ENCODE peak calls at places on chromosomes 5 and 9, in eight cellular contexts. W, L, D, G, F, V, H and J are unnamed samples.
A peak's percentile ranks its signal among the peaks of the same experiment; 100 is the strongest.

GRCh38 chr9:96148634-96149138 is 153.3 kb downstream of the HSD17B3 start:
- DNase-seq in W (no peak), L (no peak), V (no peak), H (no peak), G (peak; percentile 56), F (no peak), D (no peak), J (peak; percentile 69)

GRCh38 chr9:693460-694390 is 147.8 kb upstream of the DMRT1 start:
- DNase-seq in V (no peak), G (peak; percentile 93), F (no peak), W (peak; percentile 32), H (no peak), D (peak; percentile 37), L (no peak), J (peak; percentile 61)

GRCh38 chr5:149273237-149273636 is 1.6 kb downstream of the AFAP1L1 start:
- DNase-seq in G (no peak), V (no peak), F (no peak), D (peak; percentile 24), H (no peak), L (no peak), W (no peak), J (no peak)

GRCh38 chr5:87850843-87851242 is 417.8 kb downstream of the TMEM161B start:
- DNase-seq in F (no peak), G (no peak), D (no peak), L (no peak), V (peak; percentile 8), H (no peak), W (no peak), J (no peak)

GRCh38 chr5:142795246-142795645 is 25.1 kb downstream of the ARHGAP26 start:
- DNase-seq in F (no peak), D (no peak), W (no peak), G (no peak), V (no peak), L (no peak), H (no peak), J (no peak)

GRCh38 chr5:67809589-67809988 is 406.0 kb upstream of the PIK3R1 start:
- DNase-seq in G (no peak), W (no peak), H (no peak), F (no peak), V (peak; percentile 83), D (no peak), L (no peak), J (no peak)

GRCh38 chr5:53424691-53425597 is 55.5 kb upstream of the FST start:
- DNase-seq in G (no peak), V (no peak), W (no peak), L (no peak), D (peak; percentile 19), H (no peak), F (no peak), J (no peak)

GRCh38 chr5:168931638-168932345 is 352.6 kb upstream of the PANK3 start:
- DNase-seq in V (no peak), L (no peak), F (no peak), H (no peak), W (no peak), D (no peak), G (no peak), J (no peak)

GRCh38 chr9:88106492-88106891 is 31.8 kb downstream of the SPATA31C2 start:
- DNase-seq in W (peak; percentile 57), D (peak; percentile 53), V (no peak), L (no peak), G (no peak), H (no peak), F (peak; percentile 54), J (no peak)

GRCh38 chr5:146623657-146624056 is 107.7 kb upstream of the GPR151 start:
- DNase-seq in V (no peak), L (no peak), W (no peak), G (no peak), D (no peak), F (no peak), H (no peak), J (no peak)

GRCh38 chr9:5442400-5443011 is 4.8 kb upstream of the PLGRKT start:
- DNase-seq in G (no peak), F (no peak), W (peak; percentile 39), D (peak; percentile 73), L (no peak), H (no peak), V (no peak), J (peak; percentile 27)

GRCh38 chr5:128687930-128688329 is 149.9 kb upstream of the FBN2 start:
- DNase-seq in W (no peak), D (no peak), G (no peak), L (no peak), F (no peak), H (no peak), V (no peak), J (no peak)

GRCh38 chr5:133381571-133382365 is 230.6 kb downstream of the FSTL4 start:
- DNase-seq in W (no peak), L (no peak), F (no peak), G (peak; percentile 40), V (no peak), H (no peak), D (no peak), J (no peak)

GRCh38 chr9:81369136-81369535 is 320.2 kb downstream of the TLE1 start:
- DNase-seq in H (no peak), V (no peak), D (no peak), W (no peak), F (no peak), G (no peak), L (no peak), J (no peak)

GRCh38 chr5:100683881-100684280 is 148.7 kb downstream of the FAM174A start:
- DNase-seq in D (no peak), L (no peak), G (no peak), F (no peak), H (no peak), V (no peak), W (no peak), J (no peak)

GRCh38 chr9:91833096-91833877 is 116.7 kb downstream of the ROR2 start:
- DNase-seq in L (no peak), V (no peak), H (no peak), W (no peak), G (no peak), F (no peak), D (no peak), J (no peak)

GRCh38 chr9:36053971-36054370 is 17.3 kb downstream of the RECK start:
- DNase-seq in D (peak; percentile 17), V (no peak), F (no peak), L (no peak), H (no peak), G (no peak), W (no peak), J (no peak)

GRCh38 chr5:83955916-83956315 is 235.3 kb upstream of the HAPLN1 start:
- DNase-seq in W (no peak), L (no peak), V (no peak), D (no peak), G (no peak), H (no peak), F (no peak), J (no peak)

DNA sequence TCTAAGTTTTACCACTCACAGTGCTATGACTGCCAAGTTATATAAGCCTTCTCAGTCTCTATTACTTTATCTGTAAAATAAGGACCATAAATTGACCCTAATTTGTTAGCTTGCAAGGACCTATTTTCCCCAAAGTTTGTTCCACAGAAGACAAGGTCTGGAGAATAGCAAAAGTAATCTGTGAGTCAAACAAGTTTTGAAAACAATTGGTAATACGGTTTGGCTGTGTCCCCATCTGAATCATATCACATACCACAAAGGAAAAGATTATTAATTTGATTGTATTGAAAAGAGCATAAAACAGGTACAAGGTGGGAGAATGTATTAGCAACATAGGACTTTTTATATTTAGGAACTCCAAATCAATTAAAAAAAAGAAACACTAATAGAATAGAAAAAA is 124.0 kb upstream of the TARS1 start:
- DNase-seq in V (no peak), W (no peak), H (no peak), G (no peak), D (no peak), F (no peak), L (no peak), J (no peak)
- TF ChIP-seq CTCF in V (no peak), W (no peak), H (no peak), G (no peak), D (no peak), F (no peak), L (no peak), J (no peak)

GRCh38 chr9:14095272-14095671 is 218.7 kb downstream of the NFIB start:
- DNase-seq in V (no peak), H (no peak), D (peak; percentile 37), F (no peak), L (no peak), W (no peak), G (no peak), J (no peak)

GRCh38 chr9:14097666-14098065 is 216.3 kb downstream of the NFIB start:
- DNase-seq in H (no peak), D (no peak), L (no peak), V (no peak), G (no peak), W (no peak), F (no peak), J (no peak)

GRCh38 chr9:14098102-14098501 is 215.8 kb downstream of the NFIB start:
- DNase-seq in F (no peak), W (no peak), V (no peak), D (no peak), H (no peak), G (no peak), L (no peak), J (no peak)

GRCh38 chr9:14097215-14097614 is 216.7 kb downstream of the NFIB start:
- DNase-seq in L (no peak), G (no peak), V (no peak), H (no peak), W (no peak), D (peak; percentile 21), F (no peak), J (no peak)

DNA sequence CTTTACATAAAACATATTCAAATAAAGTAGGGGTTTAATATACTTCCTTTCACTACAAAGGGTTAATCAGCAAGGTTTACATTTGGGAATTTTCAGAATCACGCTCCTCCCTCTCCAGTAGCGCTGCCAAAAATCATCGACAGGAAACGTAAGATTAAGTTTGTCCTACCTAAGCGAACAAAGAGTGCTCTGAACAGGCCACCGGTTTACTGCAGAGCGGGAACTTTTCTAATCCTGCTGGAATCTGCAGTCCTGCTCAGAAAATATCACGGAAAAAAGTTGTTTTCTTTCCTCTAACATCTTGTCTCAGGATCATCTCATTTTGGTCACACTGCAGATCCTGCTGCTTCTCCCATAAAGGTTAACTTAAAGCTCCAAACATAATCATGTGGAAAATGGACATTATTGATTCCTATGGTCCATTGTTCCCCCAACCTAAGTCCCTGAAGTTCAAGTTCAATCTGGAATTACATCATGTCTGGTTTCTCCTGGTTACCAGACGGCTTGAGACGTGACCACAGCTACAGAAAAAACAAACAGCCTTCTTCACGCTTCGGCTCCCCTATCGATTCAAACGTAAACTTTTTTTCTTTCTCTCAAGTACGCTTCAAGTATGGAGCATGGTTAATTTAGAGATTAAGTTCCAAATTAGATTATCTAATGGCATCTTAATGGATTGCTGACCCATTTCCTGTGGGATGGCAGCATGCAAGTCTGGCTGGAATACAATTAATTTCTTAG is 217.6 kb downstream of the NFIB start:
- DNase-seq in F (no peak), L (no peak), D (peak; percentile 53), V (no peak), G (no peak), W (no peak), H (no peak), J (peak; percentile 40)
- H3K4me3 ChIP-seq in F (no peak overlapping the region), L (no peak overlapping the region), D (no peak overlapping the region), V (no peak overlapping the region), G (no peak overlapping the region), W (no peak overlapping the region), H (peak overlapping the region; percentile 18), J (peak overlapping the region; percentile 5)

GRCh38 chr9:106878943-106879916 is 16.3 kb downstream of the ZNF462 start:
- DNase-seq in F (no peak), W (peak; percentile 58), L (no peak), D (peak; percentile 33), V (no peak), H (no peak), G (peak; percentile 94), J (peak; percentile 89)
- TF ChIP-seq POLR2AphosphoS5 in F (no peak), W (peak; percentile 65), L (no peak), D (no peak), V (no peak), H (no peak), G (peak; percentile 86), J (peak; percentile 91)

GRCh38 chr9:93949073-93949693 is 6.0 kb downstream of the BARX1 start:
- DNase-seq in W (no peak), L (no peak), V (no peak), H (no peak), D (peak; percentile 64), G (no peak), F (no peak), J (no peak)
- TF ChIP-seq CTCF in W (no peak), L (no peak), V (no peak), H (no peak), D (no peak), G (no peak), F (no peak), J (no peak)